ENCODE peak calls at places on chromosome 1, in ten cellular contexts. One of them, this sample, is unnamed.
A peak's percentile ranks its signal among the peaks of the same experiment; 100 is the strongest.

GRCh38 chr1:204296431-204296988 is 63.2 kb downstream of the PLEKHA6 start:
- ATAC-seq in heart left ventricle: peak; percentile 63
- ATAC-seq in body of pancreas: no peak
- ATAC-seq in right lobe of liver: no peak
- ATAC-seq in IMR-90: peak; percentile 87
- ATAC-seq in GM12878: peak; percentile 31
- ATAC-seq in A549: peak; percentile 47
- ATAC-seq in upper lobe of left lung: no peak
- ATAC-seq in gastrocnemius medialis: no peak
- ATAC-seq in K562: no peak
- ATAC-seq in this sample: no peak

GRCh38 chr1:186848509-186849130 is 19.9 kb downstream of the PLA2G4A start:
- ATAC-seq in A549: peak; percentile 77
- ATAC-seq in GM12878: no peak
- ATAC-seq in IMR-90: no peak
- ATAC-seq in right lobe of liver: peak; percentile 42
- ATAC-seq in body of pancreas: no peak
- ATAC-seq in gastrocnemius medialis: no peak
- ATAC-seq in upper lobe of left lung: peak; percentile 59
- ATAC-seq in K562: no peak
- ATAC-seq in heart left ventricle: no peak
- ATAC-seq in this sample: no peak

GRCh38 chr1:28604962-28605361 is 12.9 kb downstream of the RAB42 start:
- ATAC-seq in gastrocnemius medialis: no peak
- ATAC-seq in IMR-90: no peak
- ATAC-seq in right lobe of liver: no peak
- ATAC-seq in GM12878: no peak
- ATAC-seq in heart left ventricle: no peak
- ATAC-seq in A549: no peak
- ATAC-seq in upper lobe of left lung: no peak
- ATAC-seq in body of pancreas: no peak
- ATAC-seq in K562: no peak
- ATAC-seq in this sample: no peak

GRCh38 chr1:203286161-203286984 is 18.9 kb upstream of the BTG2 start:
- ATAC-seq in upper lobe of left lung: no peak
- ATAC-seq in K562: no peak
- ATAC-seq in A549: no peak
- ATAC-seq in right lobe of liver: no peak
- ATAC-seq in IMR-90: no peak
- ATAC-seq in heart left ventricle: no peak
- ATAC-seq in GM12878: no peak
- ATAC-seq in gastrocnemius medialis: peak; percentile 5
- ATAC-seq in body of pancreas: no peak
- ATAC-seq in this sample: peak; percentile 1

GRCh38 chr1:37602750-37603694 is 7.3 kb upstream of the GNL2 start:
- ATAC-seq in upper lobe of left lung: peak; percentile 59
- ATAC-seq in A549: peak; percentile 90
- ATAC-seq in GM12878: peak; percentile 94
- ATAC-seq in heart left ventricle: peak; percentile 49
- ATAC-seq in gastrocnemius medialis: no peak
- ATAC-seq in body of pancreas: no peak
- ATAC-seq in K562: peak; percentile 90
- ATAC-seq in right lobe of liver: peak; percentile 75
- ATAC-seq in IMR-90: peak; percentile 70
- ATAC-seq in this sample: no peak

GRCh38 chr1:26555550-26555981 is 26.0 kb downstream of the RPS6KA1 start:
- ATAC-seq in right lobe of liver: no peak
- ATAC-seq in IMR-90: no peak
- ATAC-seq in K562: peak; percentile 47
- ATAC-seq in GM12878: no peak
- ATAC-seq in heart left ventricle: peak; percentile 19
- ATAC-seq in A549: no peak
- ATAC-seq in upper lobe of left lung: no peak
- ATAC-seq in gastrocnemius medialis: no peak
- ATAC-seq in body of pancreas: no peak
- ATAC-seq in this sample: no peak

GRCh38 chr1:32464716-32465540 is at the start of gene ZBTB8B:
- ATAC-seq in K562: peak; percentile 92
- ATAC-seq in body of pancreas: peak; percentile 91
- ATAC-seq in A549: peak; percentile 94
- ATAC-seq in right lobe of liver: peak; percentile 86
- ATAC-seq in upper lobe of left lung: peak; percentile 85
- ATAC-seq in heart left ventricle: peak; percentile 96
- ATAC-seq in IMR-90: peak; percentile 95
- ATAC-seq in gastrocnemius medialis: peak; percentile 77
- ATAC-seq in GM12878: peak; percentile 34
- ATAC-seq in this sample: peak; percentile 67

GRCh38 chr1:52738148-52738547 is 11.9 kb downstream of the ZYG11B start:
- ATAC-seq in heart left ventricle: no peak
- ATAC-seq in GM12878: no peak
- ATAC-seq in gastrocnemius medialis: peak; percentile 78
- ATAC-seq in upper lobe of left lung: no peak
- ATAC-seq in body of pancreas: no peak
- ATAC-seq in right lobe of liver: no peak
- ATAC-seq in IMR-90: no peak
- ATAC-seq in K562: no peak
- ATAC-seq in A549: no peak
- ATAC-seq in this sample: no peak

GRCh38 chr1:176959461-176959860 is 205.1 kb downstream of the ASTN1 start:
- ATAC-seq in K562: no peak
- ATAC-seq in heart left ventricle: peak; percentile 20
- ATAC-seq in body of pancreas: no peak
- ATAC-seq in IMR-90: no peak
- ATAC-seq in upper lobe of left lung: no peak
- ATAC-seq in A549: no peak
- ATAC-seq in GM12878: no peak
- ATAC-seq in gastrocnemius medialis: no peak
- ATAC-seq in right lobe of liver: no peak
- ATAC-seq in this sample: no peak

DNA sequence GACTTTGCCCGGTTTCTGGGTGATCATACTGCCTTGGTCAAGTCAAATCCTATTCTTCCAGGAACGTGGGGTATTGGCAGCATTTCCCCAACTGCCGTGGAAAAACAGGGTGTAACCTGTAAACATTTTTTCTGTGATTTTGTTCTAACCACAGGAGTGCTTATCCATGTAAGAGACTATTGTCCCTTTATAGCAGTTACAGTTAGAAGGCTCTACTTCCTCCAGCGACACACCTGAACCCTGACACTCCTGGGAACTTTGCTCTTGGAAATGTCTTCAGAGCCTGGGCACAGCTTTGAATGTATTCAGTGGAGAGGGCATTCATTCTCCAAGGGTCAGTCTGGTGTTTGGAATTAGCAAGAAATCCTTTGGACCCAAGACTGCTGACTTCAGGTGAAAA is 26.4 kb upstream of the ARHGEF10L start:
- ATAC-seq in gastrocnemius medialis: no peak
- ATAC-seq in heart left ventricle: no peak
- ATAC-seq in right lobe of liver: no peak
- ATAC-seq in A549: no peak
- ATAC-seq in K562: no peak
- ATAC-seq in upper lobe of left lung: no peak
- ATAC-seq in GM12878: no peak
- ATAC-seq in body of pancreas: no peak
- ATAC-seq in IMR-90: no peak
- ATAC-seq in this sample: no peak
- TF ChIP-seq POLR2A in gastrocnemius medialis: no peak
- TF ChIP-seq POLR2A in heart left ventricle: no peak
- TF ChIP-seq POLR2A in right lobe of liver: no peak
- TF ChIP-seq POLR2A in A549: no peak
- TF ChIP-seq POLR2A in K562: no peak
- TF ChIP-seq POLR2A in upper lobe of left lung: no peak
- TF ChIP-seq POLR2A in GM12878: no peak
- TF ChIP-seq POLR2A in body of pancreas: no peak
- TF ChIP-seq POLR2A in IMR-90: no peak
- TF ChIP-seq POLR2A in this sample: no peak

GRCh38 chr1:1081311-1082238 is 7.5 kb upstream of the RNF223 start:
- ATAC-seq in heart left ventricle: no peak
- ATAC-seq in A549: no peak
- ATAC-seq in GM12878: no peak
- ATAC-seq in upper lobe of left lung: no peak
- ATAC-seq in body of pancreas: no peak
- ATAC-seq in right lobe of liver: no peak
- ATAC-seq in IMR-90: no peak
- ATAC-seq in gastrocnemius medialis: no peak
- ATAC-seq in K562: no peak
- ATAC-seq in this sample: no peak

GRCh38 chr1:1080951-1081310 is 6.8 kb upstream of the RNF223 start:
- ATAC-seq in GM12878: no peak
- ATAC-seq in A549: no peak
- ATAC-seq in upper lobe of left lung: no peak
- ATAC-seq in right lobe of liver: no peak
- ATAC-seq in heart left ventricle: peak; percentile 6
- ATAC-seq in body of pancreas: no peak
- ATAC-seq in IMR-90: no peak
- ATAC-seq in K562: no peak
- ATAC-seq in gastrocnemius medialis: no peak
- ATAC-seq in this sample: no peak

GRCh38 chr1:1082239-1083180 is 8.4 kb upstream of the RNF223 start:
- ATAC-seq in K562: no peak
- ATAC-seq in gastrocnemius medialis: no peak
- ATAC-seq in IMR-90: no peak
- ATAC-seq in A549: no peak
- ATAC-seq in upper lobe of left lung: no peak
- ATAC-seq in body of pancreas: no peak
- ATAC-seq in heart left ventricle: no peak
- ATAC-seq in GM12878: no peak
- ATAC-seq in right lobe of liver: no peak
- ATAC-seq in this sample: no peak

GRCh38 chr1:1080122-1080753 is 6.1 kb upstream of the RNF223 start:
- ATAC-seq in body of pancreas: peak; percentile 70
- ATAC-seq in heart left ventricle: peak; percentile 85
- ATAC-seq in A549: peak; percentile 93
- ATAC-seq in K562: peak; percentile 88
- ATAC-seq in gastrocnemius medialis: peak; percentile 68
- ATAC-seq in right lobe of liver: peak; percentile 44
- ATAC-seq in IMR-90: peak; percentile 59
- ATAC-seq in upper lobe of left lung: peak; percentile 75
- ATAC-seq in GM12878: peak; percentile 84
- ATAC-seq in this sample: peak; percentile 60

DNA sequence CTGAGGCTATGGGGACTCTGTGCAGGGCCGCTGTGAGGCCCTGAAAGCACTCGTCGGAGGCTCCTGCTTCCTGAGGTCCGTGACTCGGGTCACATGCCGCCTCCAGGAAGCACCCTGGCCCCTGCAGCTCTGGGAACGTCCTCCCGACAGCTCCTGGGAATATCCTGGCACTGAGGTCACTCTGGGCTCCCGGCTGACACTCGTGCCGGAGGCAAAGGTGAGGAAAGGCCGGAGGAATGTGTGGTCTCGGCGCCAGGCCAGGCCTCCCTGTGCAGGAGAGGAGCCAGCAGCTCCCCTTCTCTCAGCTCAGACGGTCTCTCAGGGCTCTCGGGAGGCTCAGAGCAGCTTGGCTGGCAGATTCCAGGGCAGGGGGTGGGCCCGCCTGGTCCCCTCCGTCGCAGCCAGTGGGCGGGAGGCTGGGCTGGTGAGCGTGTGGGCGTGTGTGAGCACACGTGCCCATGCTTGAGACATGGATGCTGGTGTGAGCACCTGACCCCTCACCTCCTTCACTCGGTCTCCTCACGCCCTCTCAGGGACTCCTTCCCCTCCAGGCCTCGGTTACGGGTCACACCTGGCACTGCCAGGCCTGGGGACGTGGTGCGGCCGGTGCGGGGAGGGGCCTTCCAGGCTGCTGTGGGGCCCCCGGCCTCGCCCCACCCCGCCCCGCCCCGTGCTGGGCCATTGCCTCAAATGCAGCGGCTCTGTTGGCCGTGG is 5.5 kb upstream of the RNF223 start:
- ATAC-seq in gastrocnemius medialis: peak; percentile 68
- ATAC-seq in K562: peak; percentile 76
- ATAC-seq in A549: peak; percentile 87
- ATAC-seq in IMR-90: peak; percentile 86
- ATAC-seq in heart left ventricle: peak; percentile 50
- ATAC-seq in right lobe of liver: peak; percentile 91
- ATAC-seq in upper lobe of left lung: peak; percentile 72
- ATAC-seq in GM12878: peak; percentile 80
- ATAC-seq in body of pancreas: peak; percentile 93
- ATAC-seq in this sample: peak; percentile 68
- TF ChIP-seq POLR2A in gastrocnemius medialis: no peak
- TF ChIP-seq POLR2A in K562: peak; percentile 51
- TF ChIP-seq POLR2A in A549: peak; percentile 4
- TF ChIP-seq POLR2A in IMR-90: peak; percentile 57
- TF ChIP-seq POLR2A in heart left ventricle: no peak
- TF ChIP-seq POLR2A in right lobe of liver: no peak
- TF ChIP-seq POLR2A in upper lobe of left lung: no peak
- TF ChIP-seq POLR2A in GM12878: peak; percentile 63
- TF ChIP-seq POLR2A in body of pancreas: peak; percentile 53
- TF ChIP-seq POLR2A in this sample: no peak

DNA sequence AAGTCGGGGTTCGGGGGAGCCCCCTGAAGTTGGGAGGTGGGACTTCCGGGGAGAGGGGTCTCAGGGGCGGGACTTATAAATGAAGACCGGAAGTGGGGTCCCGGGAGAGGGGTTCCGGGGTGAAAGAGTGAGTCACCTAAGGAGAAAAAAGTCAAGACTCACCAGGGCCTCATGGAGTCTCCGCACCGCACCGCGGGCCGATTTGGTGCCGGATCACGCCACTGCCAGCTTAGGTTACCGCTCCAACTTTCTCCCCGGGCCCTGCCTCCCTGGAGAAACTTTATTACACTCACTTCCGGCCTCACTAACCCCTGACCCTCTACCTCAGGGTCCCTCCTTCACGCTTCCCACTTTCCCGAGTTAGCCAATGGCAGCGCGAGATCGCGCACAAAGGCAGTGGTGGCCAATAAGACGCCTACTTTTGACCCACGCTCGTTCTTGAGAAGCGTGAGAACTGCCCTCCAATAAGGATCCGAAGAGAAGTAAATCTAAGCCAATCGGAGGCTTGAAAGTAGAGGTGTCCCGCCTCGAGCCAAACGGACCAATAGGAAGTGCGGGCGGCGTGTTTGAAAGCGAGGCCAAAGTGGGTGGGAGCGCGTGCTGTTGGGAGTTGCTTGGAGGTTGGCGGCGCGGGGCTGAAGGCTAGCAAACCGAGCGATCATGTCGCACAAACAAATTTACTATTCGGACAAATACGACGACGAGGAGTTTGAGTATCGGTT is at the start of gene CKS1B:
- ATAC-seq in upper lobe of left lung: peak; percentile 92
- ATAC-seq in A549: peak; percentile 77
- ATAC-seq in body of pancreas: peak; percentile 84
- ATAC-seq in gastrocnemius medialis: peak; percentile 83
- ATAC-seq in IMR-90: peak; percentile 62
- ATAC-seq in GM12878: peak; percentile 87
- ATAC-seq in right lobe of liver: peak; percentile 57
- ATAC-seq in K562: peak; percentile 83
- ATAC-seq in heart left ventricle: peak; percentile 93
- ATAC-seq in this sample: peak; percentile 88
- TF ChIP-seq POLR2A in upper lobe of left lung: peak; percentile 44
- TF ChIP-seq POLR2A in A549: peak; percentile 24
- TF ChIP-seq POLR2A in body of pancreas: peak; percentile 87
- TF ChIP-seq POLR2A in gastrocnemius medialis: peak; percentile 73
- TF ChIP-seq POLR2A in IMR-90: peak; percentile 84
- TF ChIP-seq POLR2A in GM12878: peak; percentile 85
- TF ChIP-seq POLR2A in right lobe of liver: peak; percentile 66
- TF ChIP-seq POLR2A in K562: peak; percentile 97
- TF ChIP-seq POLR2A in heart left ventricle: peak; percentile 51
- TF ChIP-seq POLR2A in this sample: peak; percentile 71

DNA sequence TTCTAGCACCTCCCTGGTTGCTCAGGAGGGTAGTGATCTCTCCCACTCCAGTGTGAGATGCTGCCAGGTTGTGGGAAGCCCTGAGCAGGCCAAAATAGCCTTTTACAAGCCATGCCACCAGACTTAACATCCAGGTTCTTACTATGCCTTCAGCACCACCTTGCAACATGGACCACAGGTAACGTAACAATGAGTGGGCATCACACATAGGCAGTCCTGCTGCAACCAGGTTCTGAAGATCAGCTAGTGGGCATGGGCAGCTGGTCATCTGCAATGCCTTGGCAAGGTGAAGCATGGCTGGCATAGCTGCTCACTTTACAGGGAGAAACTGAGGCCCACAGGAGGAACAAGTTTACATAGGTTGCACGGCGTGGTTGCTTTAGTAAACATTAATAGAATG is 40.7 kb downstream of the DHCR24 start:
- ATAC-seq in body of pancreas: no peak
- ATAC-seq in right lobe of liver: no peak
- ATAC-seq in IMR-90: no peak
- ATAC-seq in upper lobe of left lung: no peak
- ATAC-seq in GM12878: no peak
- ATAC-seq in gastrocnemius medialis: no peak
- ATAC-seq in K562: no peak
- ATAC-seq in A549: no peak
- ATAC-seq in heart left ventricle: no peak
- ATAC-seq in this sample: no peak
- TF ChIP-seq POLR2A in body of pancreas: no peak
- TF ChIP-seq POLR2A in right lobe of liver: no peak
- TF ChIP-seq POLR2A in IMR-90: no peak
- TF ChIP-seq POLR2A in upper lobe of left lung: no peak
- TF ChIP-seq POLR2A in GM12878: peak; percentile 38
- TF ChIP-seq POLR2A in gastrocnemius medialis: no peak
- TF ChIP-seq POLR2A in K562: no peak
- TF ChIP-seq POLR2A in A549: no peak
- TF ChIP-seq POLR2A in heart left ventricle: no peak
- TF ChIP-seq POLR2A in this sample: no peak